ENCODE peak calls at places on chromosomes 11 and 22, in nine cellular contexts. A, M, C, K, I, W, O, Q and F are unnamed samples.

GRCh38 chr11:121591405-121592033 is 138.8 kb upstream of the SORL1-AS1 start:
- DNase-seq in A (peak), M (peak), C (peak), K (peak), I (peak), W (peak), O (peak), Q (peak), F (peak)

GRCh38 chr11:67277231-67277961 is 11.1 kb downstream of the GRK2 start:
- DNase-seq in A (no peak), M (peak), C (peak), K (no peak), I (peak), W (peak), O (peak), Q (peak), F (no peak)

GRCh38 chr22:42217752-42218280 is 52.6 kb downstream of the TCF20 start:
- DNase-seq in A (no peak), M (no peak), C (no peak), K (no peak), I (no peak), W (no peak), O (no peak), Q (no peak), F (no peak)

GRCh38 chr11:3095712-3096361 is 38.6 kb upstream of the CARS1 start:
- DNase-seq in A (no peak), M (no peak), C (no peak), K (peak), I (no peak), W (no peak), O (no peak), Q (no peak), F (peak)

GRCh38 chr11:11016123-11016522 is 158.3 kb upstream of the ZBED5 start:
- DNase-seq in A (no peak), M (no peak), C (no peak), K (no peak), I (no peak), W (no peak), O (no peak), Q (no peak), F (no peak)

GRCh38 chr11:130613396-130613795 is 165.0 kb downstream of the ADAMTS15 start:
- DNase-seq in A (no peak), M (no peak), C (no peak), K (no peak), I (no peak), W (no peak), O (no peak), Q (no peak), F (no peak)

GRCh38 chr22:26621663-26622062 is at the start of gene CRYBA4:
- DNase-seq in A (no peak), M (no peak), C (no peak), K (no peak), I (no peak), W (no peak), O (no peak), Q (no peak), F (no peak)

GRCh38 chr22:30932661-30933060 is 35.9 kb downstream of the MORC2 start:
- DNase-seq in A (no peak), M (no peak), C (no peak), K (no peak), I (no peak), W (no peak), O (no peak), Q (no peak), F (no peak)

GRCh38 chr11:66564538-66564937 is 3.9 kb downstream of the CTSF start:
- DNase-seq in A (no peak), M (no peak), C (no peak), K (no peak), I (no peak), W (no peak), O (no peak), Q (no peak), F (no peak)

GRCh38 chr22:22038178-22038880 is 55.7 kb upstream of the TOP3B start:
- DNase-seq in A (no peak), M (no peak), C (no peak), K (no peak), I (no peak), W (no peak), O (no peak), Q (no peak), F (no peak)

GRCh38 chr11:106644824-106645223 is 373.5 kb downstream of the GUCY1A2 start:
- DNase-seq in A (no peak), M (no peak), C (no peak), K (no peak), I (no peak), W (no peak), O (no peak), Q (no peak), F (no peak)

GRCh38 chr11:72146625-72147024 is 11.1 kb downstream of the FOLR3 start:
- DNase-seq in A (no peak), M (no peak), C (no peak), K (no peak), I (no peak), W (no peak), O (no peak), Q (no peak), F (no peak)

GRCh38 chr11:8501838-8502237 is 92.2 kb downstream of the STK33 start:
- DNase-seq in A (no peak), M (no peak), C (no peak), K (no peak), I (no peak), W (no peak), O (no peak), Q (no peak), F (no peak)

GRCh38 chr11:25733777-25734176 is 598.2 kb upstream of the ANO3 start:
- DNase-seq in A (no peak), M (no peak), C (no peak), K (no peak), I (no peak), W (no peak), O (no peak), Q (no peak), F (no peak)
- TF ChIP-seq CTCF in A (no peak), M (no peak), C (no peak), K (peak), I (no peak), W (no peak), O (peak), Q (peak), F (peak)

GRCh38 chr11:92969634-92970347 is at the start of gene MTNR1B:
- DNase-seq in A (no peak), M (no peak), C (no peak), K (no peak), I (peak), W (no peak), O (no peak), Q (peak), F (no peak)
- TF ChIP-seq CTCF in A (no peak), M (no peak), C (no peak), K (no peak), I (no peak), W (no peak), O (no peak), Q (no peak), F (no peak)

DNA sequence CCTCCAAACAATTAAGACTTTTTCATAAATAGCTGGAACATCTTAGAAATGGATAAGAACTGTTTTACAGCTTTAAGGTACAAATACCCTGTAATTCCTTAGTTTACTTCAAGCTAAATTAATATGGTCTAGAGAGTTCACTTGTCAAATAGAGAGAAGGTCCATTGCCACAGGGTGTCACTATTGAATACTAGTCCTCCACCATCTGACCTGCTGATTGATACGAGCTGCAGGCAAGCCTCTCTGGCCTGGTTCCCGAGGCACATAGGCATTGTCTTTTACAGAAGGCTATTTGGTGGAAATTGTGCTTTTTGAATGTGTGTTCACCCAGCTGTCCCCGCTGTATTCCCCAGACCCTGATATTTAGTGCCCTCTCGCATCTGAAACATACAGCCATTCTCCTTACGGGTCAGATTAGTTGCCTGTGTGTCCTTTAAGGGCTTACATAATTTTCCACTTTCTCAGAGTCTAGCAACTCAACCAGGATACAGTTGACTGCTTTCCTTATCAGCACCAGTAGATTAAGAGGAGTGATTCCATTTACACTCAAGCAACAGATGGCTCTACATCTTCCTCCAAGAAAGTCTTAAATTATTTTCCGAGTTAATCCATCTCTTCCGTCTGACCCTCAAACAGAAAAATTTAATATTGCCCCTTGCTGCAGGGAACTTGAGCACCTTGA is 788.8 kb upstream of the FAT3 start:
- DNase-seq in A (no peak), M (no peak), C (no peak), K (no peak), I (no peak), W (no peak), O (no peak), Q (no peak), F (no peak)
- TF ChIP-seq CTCF in A (no peak), M (no peak), C (no peak), K (no peak), I (no peak), W (no peak), O (no peak), Q (no peak), F (no peak)

GRCh38 chr11:132300283-132300682 is 929.9 kb downstream of the NTM start:
- DNase-seq in A (no peak), M (no peak), C (no peak), K (no peak), I (peak), W (no peak), O (no peak), Q (peak), F (no peak)
- TF ChIP-seq CTCF in A (no peak), M (no peak), C (no peak), K (peak), I (no peak), W (no peak), O (peak), Q (peak), F (peak)

GRCh38 chr11:62981743-62982142 is 3.0 kb downstream of the SLC22A6 start:
- DNase-seq in A (no peak), M (no peak), C (no peak), K (no peak), I (no peak), W (no peak), O (no peak), Q (no peak), F (no peak)
- TF ChIP-seq CTCF in A (no peak), M (no peak), C (no peak), K (no peak), I (no peak), W (no peak), O (no peak), Q (no peak), F (no peak)